ENCODE peak calls at places on chromosome 7, in six cellular contexts. One of them, this sample, is unnamed.

GRCh38 chr7:35280854-35281253 is 27.0 kb upstream of the TBX20 start:
- DNase-seq in CD4-positive, alpha-beta T cell: no peak
- DNase-seq in OCI-LY7: no peak
- DNase-seq in activated T-helper 1 cell treated with anti-CD3 and anti-CD28 coated beads, Interleukin-2, amount 50 U/mL, for 16 hours: no peak
- DNase-seq in thyroid gland: no peak
- DNase-seq in neuronal stem cell: peak
- DNase-seq in this sample: no peak

GRCh38 chr7:157559596-157560257 is 222.9 kb downstream of the DNAJB6 start:
- DNase-seq in CD4-positive, alpha-beta T cell: no peak
- DNase-seq in OCI-LY7: no peak
- DNase-seq in activated T-helper 1 cell treated with anti-CD3 and anti-CD28 coated beads, Interleukin-2, amount 50 U/mL, for 16 hours: no peak
- DNase-seq in thyroid gland: no peak
- DNase-seq in neuronal stem cell: no peak
- DNase-seq in this sample: no peak

GRCh38 chr7:101066141-101066857 is 19.0 kb upstream of the TRIM56 start:
- DNase-seq in CD4-positive, alpha-beta T cell: no peak
- DNase-seq in OCI-LY7: no peak
- DNase-seq in activated T-helper 1 cell treated with anti-CD3 and anti-CD28 coated beads, Interleukin-2, amount 50 U/mL, for 16 hours: no peak
- DNase-seq in thyroid gland: no peak
- DNase-seq in neuronal stem cell: no peak
- DNase-seq in this sample: no peak

GRCh38 chr7:108093903-108094302 is 36.3 kb downstream of the LAMB4 start:
- DNase-seq in CD4-positive, alpha-beta T cell: no peak
- DNase-seq in OCI-LY7: no peak
- DNase-seq in activated T-helper 1 cell treated with anti-CD3 and anti-CD28 coated beads, Interleukin-2, amount 50 U/mL, for 16 hours: no peak
- DNase-seq in thyroid gland: no peak
- DNase-seq in neuronal stem cell: no peak
- DNase-seq in this sample: no peak

GRCh38 chr7:55058314-55058713 is 39.5 kb downstream of the EGFR start:
- DNase-seq in CD4-positive, alpha-beta T cell: no peak
- DNase-seq in OCI-LY7: no peak
- DNase-seq in activated T-helper 1 cell treated with anti-CD3 and anti-CD28 coated beads, Interleukin-2, amount 50 U/mL, for 16 hours: no peak
- DNase-seq in thyroid gland: no peak
- DNase-seq in neuronal stem cell: no peak
- DNase-seq in this sample: no peak

GRCh38 chr7:149753370-149754233 is 19.8 kb downstream of the ZNF467 start:
- DNase-seq in CD4-positive, alpha-beta T cell: no peak
- DNase-seq in OCI-LY7: no peak
- DNase-seq in activated T-helper 1 cell treated with anti-CD3 and anti-CD28 coated beads, Interleukin-2, amount 50 U/mL, for 16 hours: no peak
- DNase-seq in thyroid gland: peak
- DNase-seq in neuronal stem cell: no peak
- DNase-seq in this sample: no peak

GRCh38 chr7:116499168-116500070 is at the start of gene CAV2:
- DNase-seq in CD4-positive, alpha-beta T cell: no peak
- DNase-seq in OCI-LY7: no peak
- DNase-seq in activated T-helper 1 cell treated with anti-CD3 and anti-CD28 coated beads, Interleukin-2, amount 50 U/mL, for 16 hours: no peak
- DNase-seq in thyroid gland: peak
- DNase-seq in neuronal stem cell: peak
- DNase-seq in this sample: peak

GRCh38 chr7:33186187-33186586 is 56.8 kb downstream of the BBS9 start:
- DNase-seq in CD4-positive, alpha-beta T cell: no peak
- DNase-seq in OCI-LY7: no peak
- DNase-seq in activated T-helper 1 cell treated with anti-CD3 and anti-CD28 coated beads, Interleukin-2, amount 50 U/mL, for 16 hours: no peak
- DNase-seq in thyroid gland: peak
- DNase-seq in neuronal stem cell: no peak
- DNase-seq in this sample: no peak

GRCh38 chr7:134473861-134474291 is 15.0 kb upstream of the AKR1B1 start:
- DNase-seq in CD4-positive, alpha-beta T cell: no peak
- DNase-seq in OCI-LY7: no peak
- DNase-seq in activated T-helper 1 cell treated with anti-CD3 and anti-CD28 coated beads, Interleukin-2, amount 50 U/mL, for 16 hours: no peak
- DNase-seq in thyroid gland: no peak
- DNase-seq in neuronal stem cell: no peak
- DNase-seq in this sample: no peak

GRCh38 chr7:152330827-152331226 is 105.0 kb downstream of the KMT2C start:
- DNase-seq in CD4-positive, alpha-beta T cell: no peak
- DNase-seq in OCI-LY7: no peak
- DNase-seq in activated T-helper 1 cell treated with anti-CD3 and anti-CD28 coated beads, Interleukin-2, amount 50 U/mL, for 16 hours: no peak
- DNase-seq in thyroid gland: no peak
- DNase-seq in neuronal stem cell: no peak
- DNase-seq in this sample: no peak

GRCh38 chr7:112414855-112415490 is 35.3 kb upstream of the IFRD1 start:
- DNase-seq in CD4-positive, alpha-beta T cell: no peak
- DNase-seq in OCI-LY7: peak
- DNase-seq in activated T-helper 1 cell treated with anti-CD3 and anti-CD28 coated beads, Interleukin-2, amount 50 U/mL, for 16 hours: no peak
- DNase-seq in thyroid gland: no peak
- DNase-seq in neuronal stem cell: peak
- DNase-seq in this sample: no peak

GRCh38 chr7:137656227-137656849 is 190.4 kb downstream of the DGKI start:
- DNase-seq in CD4-positive, alpha-beta T cell: peak
- DNase-seq in OCI-LY7: peak
- DNase-seq in activated T-helper 1 cell treated with anti-CD3 and anti-CD28 coated beads, Interleukin-2, amount 50 U/mL, for 16 hours: peak
- DNase-seq in thyroid gland: peak
- DNase-seq in neuronal stem cell: peak
- DNase-seq in this sample: peak

GRCh38 chr7:27046854-27047549 is 48.8 kb downstream of the HOXA1 start:
- DNase-seq in CD4-positive, alpha-beta T cell: no peak
- DNase-seq in OCI-LY7: no peak
- DNase-seq in activated T-helper 1 cell treated with anti-CD3 and anti-CD28 coated beads, Interleukin-2, amount 50 U/mL, for 16 hours: no peak
- DNase-seq in thyroid gland: no peak
- DNase-seq in neuronal stem cell: no peak
- DNase-seq in this sample: no peak

This sample was measured in breast epithelium.